ENCODE peak calls at places on chromosome 19, in five cellular contexts. M, W, J, O and U are unnamed samples.

GRCh38 chr19:42433503-42434260 is 6.5 kb upstream of the LIPE start:
- DNase-seq in M (peak), W (peak), J (peak), O (peak), U (peak)

GRCh38 chr19:8363803-8364771 is at the start of gene ANGPTL4:
- DNase-seq in M (peak), W (peak), J (no peak), O (peak), U (peak)

GRCh38 chr19:2900296-2901252 is at the start of gene ZNF57:
- DNase-seq in M (peak), W (peak), J (no peak), O (peak), U (peak)

GRCh38 chr19:49908480-49909420 is 12.1 kb upstream of the IL4I1 start:
- DNase-seq in M (no peak), W (no peak), J (no peak), O (no peak), U (no peak)

GRCh38 chr19:40822161-40822560 is 23.2 kb downstream of the EGLN2 start:
- DNase-seq in M (no peak), W (no peak), J (no peak), O (no peak), U (no peak)

GRCh38 chr19:48413879-48414623 is 20.6 kb downstream of the GRIN2D start:
- DNase-seq in M (no peak), W (no peak), J (no peak), O (no peak), U (no peak)

GRCh38 chr19:9406798-9407352 is 28.5 kb downstream of the ZNF266 start:
- DNase-seq in M (peak), W (peak), J (no peak), O (peak), U (peak)

GRCh38 chr19:44401787-44402115 is 343 bp upstream of the ZNF285 start:
- DNase-seq in M (no peak), W (no peak), J (no peak), O (no peak), U (no peak)

GRCh38 chr19:4748185-4748584 is 24.5 kb upstream of the DPP9 start:
- DNase-seq in M (no peak), W (no peak), J (no peak), O (no peak), U (no peak)

GRCh38 chr19:16807416-16808274 is 21.6 kb upstream of the SIN3B start:
- DNase-seq in M (no peak), W (no peak), J (no peak), O (no peak), U (no peak)

GRCh38 chr19:13155472-13156284 is 5.5 kb downstream of the IER2 start:
- DNase-seq in M (peak), W (peak), J (peak), O (peak), U (peak)

GRCh38 chr19:10420444-10421239 is at the start of gene PDE4A:
- DNase-seq in M (no peak), W (peak), J (no peak), O (peak), U (peak)

GRCh38 chr19:38213911-38214625 is 10.0 kb downstream of the DPF1 start:
- DNase-seq in M (peak), W (peak), J (no peak), O (peak), U (peak)

GRCh38 chr19:4061178-4061682 is 5.5 kb downstream of the ZBTB7A start:
- DNase-seq in M (no peak), W (peak), J (no peak), O (no peak), U (peak)

GRCh38 chr19:21940684-21941083 is 70.1 kb downstream of the ZNF208 start:
- DNase-seq in M (no peak), W (no peak), J (no peak), O (no peak), U (no peak)

GRCh38 chr19:48698046-48698445 is 2.3 kb downstream of the FUT2 start:
- DNase-seq in M (no peak), W (peak), J (no peak), O (no peak), U (peak)